ENCODE peak calls at places on chromosome 20, in four cellular contexts. L is activated CD8-positive, alpha-beta T cell treated with anti-CD3 and anti-CD28 coated beads for 36 hours; X is breast epithelium; U is psoas muscle. B is an unnamed sample.

GRCh38 chr20:23879811-23880374 is 345 bp upstream of the CST5 start:
- DNase-seq in L (no peak), X (no peak), U (no peak), B (no peak)

GRCh38 chr20:14208956-14209355 is 128.5 kb downstream of the FLRT3 start:
- DNase-seq in L (no peak), X (no peak), U (no peak), B (no peak)

GRCh38 chr20:52204136-52204535 is 12.6 kb upstream of the ZFP64 start:
- DNase-seq in L (no peak), X (no peak), U (no peak), B (no peak)

GRCh38 chr20:52785678-52786077 is 186.5 kb upstream of the TSHZ2 start:
- DNase-seq in L (no peak), X (peak), U (no peak), B (no peak)

GRCh38 chr20:8454137-8454712 is 322.2 kb downstream of the PLCB1 start:
- DNase-seq in L (peak), X (no peak), U (no peak), B (no peak)

GRCh38 chr20:10328897-10329255 is 105.1 kb downstream of the MKKS start:
- DNase-seq in L (no peak), X (no peak), U (no peak), B (no peak)

GRCh38 chr20:12113468-12114371 is 196.0 kb downstream of the BTBD3 start:
- DNase-seq in L (no peak), X (peak), U (no peak), B (no peak)

GRCh38 chr20:36538026-36538764 is 3.1 kb upstream of the MYL9 start:
- DNase-seq in L (no peak), X (no peak), U (no peak), B (no peak)

GRCh38 chr20:44069203-44069931 is 117.6 kb downstream of the JPH2 start:
- DNase-seq in L (peak), X (peak), U (no peak), B (peak)

GRCh38 chr20:3071610-3072529 is at the start of gene OXT:
- DNase-seq in L (peak), X (no peak), U (peak), B (peak)

GRCh38 chr20:32893878-32894483 is 35.3 kb downstream of the EFCAB8 start:
- DNase-seq in L (peak), X (no peak), U (no peak), B (no peak)

GRCh38 chr20:59752704-59753460 is 148.5 kb downstream of the PHACTR3 start:
- DNase-seq in L (no peak), X (no peak), U (no peak), B (no peak)

GRCh38 chr20:54407446-54407845 is 67.9 kb upstream of the DOK5 start:
- DNase-seq in L (no peak), X (no peak), U (no peak), B (no peak)

GRCh38 chr20:48467622-48468021 is 360.2 kb downstream of the PREX1 start:
- DNase-seq in L (peak), X (no peak), U (no peak), B (no peak)

GRCh38 chr20:35820715-35821114 is 48.9 kb downstream of the PHF20 start:
- DNase-seq in L (no peak), X (no peak), U (no peak), B (no peak)

GRCh38 chr20:39358052-39358451 is 395.9 kb downstream of the DHX35 start:
- DNase-seq in L (no peak), X (no peak), U (no peak), B (no peak)

GRCh38 chr20:733806-734205 is 34.5 kb downstream of the SLC52A3 start:
- DNase-seq in L (no peak), X (no peak), U (no peak), B (no peak)

GRCh38 chr20:56451056-56451765 is 17.2 kb upstream of the RTF2 start:
- DNase-seq in L (no peak), X (no peak), U (no peak), B (no peak)

GRCh38 chr20:59177266-59178250 is 13.9 kb downstream of the ZNF831 start:
- DNase-seq in L (peak), X (no peak), U (no peak), B (no peak)

GRCh38 chr20:49112596-49113274 is 66.6 kb downstream of the CSE1L start:
- DNase-seq in L (no peak), X (no peak), U (no peak), B (no peak)

GRCh38 chr20:13007596-13007995 is 1.2 kb upstream of the SPTLC3 start:
- DNase-seq in L (no peak), X (no peak), U (no peak), B (no peak)

GRCh38 chr20:57524511-57525176 is at the start of gene CTCFL:
- DNase-seq in L (no peak), X (no peak), U (no peak), B (no peak)
- TF ChIP-seq CTCF in L (no peak), X (no peak), U (no peak), B (no peak)

GRCh38 chr20:21529863-21530262 is 16.0 kb upstream of the NKX2-2 start:
- DNase-seq in L (no peak), X (no peak), U (no peak), B (no peak)
- TF ChIP-seq CTCF in L (peak), X (no peak), U (no peak), B (no peak)

DNA sequence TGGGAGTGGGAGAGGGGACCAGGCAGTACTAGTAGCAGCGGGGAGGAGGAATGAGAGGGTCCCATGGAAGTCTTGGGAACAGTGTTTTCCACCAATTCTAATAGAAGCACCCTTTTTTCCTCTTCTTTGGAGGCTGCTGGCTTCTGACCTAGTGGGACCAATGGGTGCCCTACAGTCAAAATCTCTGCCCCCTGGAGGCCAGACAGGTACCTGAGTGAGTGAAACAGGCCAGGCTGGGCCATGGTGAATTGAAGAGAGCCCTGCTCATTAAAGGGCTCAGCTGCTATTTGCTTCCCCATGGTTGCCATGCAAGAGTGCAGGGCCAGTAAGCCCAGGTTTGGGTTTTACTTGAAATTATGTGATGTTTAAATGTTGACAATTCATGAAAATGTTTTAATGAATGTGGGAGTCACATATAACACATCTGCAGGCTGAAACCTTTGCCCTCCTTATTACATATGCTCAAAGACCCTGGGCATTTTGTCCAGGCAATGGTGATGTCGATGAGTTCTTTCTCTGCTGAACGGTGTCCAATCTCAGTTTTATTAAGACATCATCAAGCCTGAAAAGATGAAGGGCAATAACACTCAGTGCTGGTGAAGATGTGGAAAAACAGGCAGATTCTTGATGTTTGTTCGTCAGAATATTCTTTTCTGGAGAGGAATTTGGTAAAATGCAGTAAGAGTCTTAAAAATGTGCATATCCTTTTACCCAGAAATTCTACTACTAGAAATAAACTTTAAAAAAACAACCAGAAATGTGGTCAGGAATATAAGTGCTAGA is 42.3 kb upstream of the OCSTAMP start:
- DNase-seq in L (peak), X (no peak), U (no peak), B (no peak)
- TF ChIP-seq CTCF in L (peak), X (no peak), U (no peak), B (no peak)

GRCh38 chr20:40813213-40813510 is 124.1 kb upstream of the MAFB start:
- DNase-seq in L (no peak), X (no peak), U (no peak), B (no peak)

GRCh38 chr20:40810336-40810735 is 121.3 kb upstream of the MAFB start:
- DNase-seq in L (no peak), X (no peak), U (no peak), B (no peak)

GRCh38 chr20:40812415-40813212 is 123.6 kb upstream of the MAFB start:
- DNase-seq in L (no peak), X (no peak), U (no peak), B (no peak)

GRCh38 chr20:40811004-40811403 is 122.0 kb upstream of the MAFB start:
- DNase-seq in L (no peak), X (no peak), U (no peak), B (no peak)

GRCh38 chr20:40811660-40812414 is 122.8 kb upstream of the MAFB start:
- DNase-seq in L (no peak), X (no peak), U (no peak), B (no peak)
- TF ChIP-seq CTCF in L (no peak), X (no peak), U (no peak), B (no peak)

DNA sequence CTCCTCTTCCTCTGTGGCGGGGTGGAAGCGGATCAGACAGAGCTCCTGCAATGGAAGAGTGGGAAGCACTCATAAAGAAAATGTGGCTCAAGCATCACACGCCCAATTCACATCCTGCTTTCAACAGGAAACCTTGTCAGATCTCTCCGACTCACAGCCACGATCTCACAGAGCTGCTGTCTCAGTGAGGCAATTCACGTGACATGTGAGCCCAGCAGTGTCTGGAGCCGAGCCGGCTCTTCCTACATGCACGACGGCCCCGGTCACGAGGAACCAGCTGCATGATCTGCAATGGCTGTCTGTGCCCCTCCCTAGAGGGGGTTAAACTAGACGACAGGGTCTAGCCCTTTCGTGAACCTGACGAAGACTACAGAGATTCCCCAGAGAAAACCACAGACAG is 29.5 kb upstream of the TCFL5 start:
- DNase-seq in L (peak), X (no peak), U (no peak), B (no peak)
- TF ChIP-seq CTCF in L (no peak), X (no peak), U (no peak), B (no peak)

GRCh38 chr20:42483694-42484303 is 705.9 kb downstream of the PTPRT start:
- DNase-seq in L (peak), X (no peak), U (no peak), B (no peak)
- TF ChIP-seq CTCF in L (peak), X (no peak), U (no peak), B (no peak)

GRCh38 chr20:62103508-62104233 is 18.6 kb upstream of the LSM14B start:
- DNase-seq in L (no peak), X (no peak), U (no peak), B (no peak)

GRCh38 chr20:62096421-62097380 is 25.6 kb upstream of the LSM14B start:
- DNase-seq in L (no peak), X (no peak), U (no peak), B (no peak)

GRCh38 chr20:62101078-62101477 is 21.2 kb upstream of the LSM14B start:
- DNase-seq in L (no peak), X (no peak), U (no peak), B (no peak)

DNA sequence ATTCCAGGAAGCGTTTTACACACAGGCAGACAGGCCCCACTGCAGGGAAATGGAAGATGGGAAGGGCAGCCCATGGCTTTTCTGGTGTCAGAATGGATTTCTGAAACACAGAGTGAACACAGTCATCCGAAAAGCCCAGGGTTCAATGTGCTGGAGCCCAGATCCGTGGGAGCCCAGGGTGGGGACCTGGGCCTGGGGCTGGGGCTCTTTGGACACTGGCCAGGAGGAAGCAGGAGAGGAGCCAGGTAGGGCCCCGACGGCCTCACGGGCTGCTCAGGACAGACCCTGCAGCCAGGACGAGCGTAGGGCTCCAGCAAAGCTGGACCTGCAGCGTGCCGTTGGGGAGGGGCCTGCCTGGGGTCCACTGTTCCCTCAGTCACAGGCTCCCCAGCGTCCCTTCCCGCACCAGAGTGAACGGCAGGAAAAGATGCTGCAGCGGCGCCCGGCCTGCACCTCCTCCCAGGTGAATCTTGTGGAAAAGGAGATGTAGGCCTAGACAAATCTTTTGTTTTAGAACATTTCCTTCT is 24.3 kb upstream of the LSM14B start:
- DNase-seq in L (no peak), X (no peak), U (no peak), B (no peak)
- TF ChIP-seq CTCF in L (no peak), X (no peak), U (no peak), B (no peak)

DNA sequence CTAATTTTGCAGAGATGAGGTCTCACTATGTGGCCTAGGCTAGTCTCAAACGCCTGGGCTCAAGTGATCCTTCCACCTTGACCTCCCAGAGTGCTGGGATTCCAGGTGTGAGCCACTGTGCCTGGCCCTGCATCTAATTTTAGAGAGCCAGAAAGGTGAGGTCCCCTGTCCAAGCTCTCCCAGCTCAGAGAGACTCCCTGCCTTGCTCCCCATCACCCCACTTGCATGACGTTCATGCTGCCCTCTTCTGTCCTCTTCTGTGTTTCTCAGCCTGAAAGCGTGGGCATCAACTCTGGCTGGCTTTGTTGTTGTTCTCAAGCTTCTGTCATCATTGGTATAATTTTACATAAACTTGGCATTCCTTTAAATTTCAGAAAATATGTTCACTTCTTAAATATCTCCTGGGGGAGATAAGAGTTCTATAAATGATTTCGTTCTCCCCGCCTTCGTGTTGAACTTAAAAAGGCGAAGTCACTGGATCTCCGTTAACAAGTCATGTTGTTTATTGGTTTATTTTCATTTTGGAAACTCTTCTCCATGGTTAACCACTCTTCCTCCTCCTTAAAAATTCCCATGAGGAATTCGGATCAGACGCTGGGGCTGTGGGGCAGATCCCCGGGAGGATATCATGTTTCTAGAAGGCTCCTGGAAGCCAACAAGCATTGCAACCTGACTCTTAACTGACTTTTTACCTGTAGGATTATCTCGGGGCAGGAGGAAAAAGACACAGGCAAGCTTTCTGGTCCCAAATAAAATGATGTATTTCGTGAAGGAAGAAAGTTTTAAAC is 13.2 kb upstream of the PARD6B start:
- DNase-seq in L (no peak), X (no peak), U (no peak), B (no peak)
- TF ChIP-seq CTCF in L (no peak), X (no peak), U (no peak), B (no peak)

DNA sequence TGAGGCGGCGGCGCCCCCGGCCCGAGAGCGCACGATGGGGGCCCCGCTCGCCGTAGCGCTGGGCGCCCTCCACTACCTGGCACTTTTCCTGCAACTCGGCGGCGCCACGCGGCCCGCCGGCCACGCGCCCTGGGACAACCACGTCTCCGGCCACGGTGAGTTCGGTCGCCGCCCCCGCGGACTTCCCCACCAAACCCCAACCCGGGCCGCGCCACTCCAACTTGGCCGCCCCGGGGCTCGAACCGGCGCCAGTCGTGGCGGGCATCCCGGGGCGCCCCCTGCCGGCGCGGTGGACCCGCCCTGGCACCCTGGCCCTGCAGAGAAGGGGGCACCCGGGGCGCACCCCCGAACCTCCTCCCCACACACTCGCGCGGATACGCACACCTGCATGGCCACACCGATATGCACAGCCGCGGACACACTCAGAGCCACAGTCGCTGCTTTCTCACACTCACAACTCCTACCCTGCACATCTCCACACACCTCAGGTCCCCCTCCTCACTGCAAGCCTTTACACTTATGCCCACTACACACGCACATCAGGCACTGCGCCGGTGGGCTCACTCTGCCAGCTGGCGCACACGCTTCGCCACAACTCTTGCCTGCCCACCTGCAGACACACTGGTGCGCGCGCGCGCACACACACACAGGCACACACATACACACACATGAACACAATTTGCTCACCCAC is 535 bp downstream of the VSTM2L start:
- DNase-seq in L (no peak), X (no peak), U (no peak), B (peak)
- TF ChIP-seq CTCF in L (peak), X (no peak), U (peak), B (no peak)

DNA sequence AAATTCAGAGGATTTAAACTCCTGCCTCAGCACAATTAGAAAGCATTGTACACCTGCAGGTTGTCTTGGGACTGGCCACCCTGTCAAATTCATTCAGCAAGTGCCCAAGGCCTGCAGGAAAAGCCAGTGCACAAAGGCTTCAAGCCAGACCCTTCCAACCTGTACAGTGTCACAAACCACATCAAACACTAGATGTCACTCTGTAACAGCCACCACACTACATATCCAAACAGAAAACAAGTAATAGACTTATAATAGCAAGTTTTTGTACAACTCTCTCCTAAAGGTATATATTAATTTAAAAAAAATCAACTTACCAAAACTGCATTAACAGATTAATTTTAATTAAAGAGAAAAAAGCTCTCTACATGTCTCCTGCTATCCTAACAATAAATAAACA is 47.6 kb downstream of the RALGAPA2 start:
- DNase-seq in L (peak), X (no peak), U (no peak), B (no peak)
- TF ChIP-seq CTCF in L (peak), X (peak), U (peak), B (no peak)

B was measured in activated B cell treated with CpG ODN at 0.5 μM for 24 hours.